ENCODE peak calls at places on chromosomes 6 and 20, in five cellular contexts. D is CD8-positive, alpha-beta T cell; Q is prostate gland; K is ascending aorta; R is psoas muscle. B is an unnamed sample.

GRCh38 chr6:41984623-41985022 is 43.0 kb upstream of the CCND3 start:
- DNase-seq in D (no peak), Q (no peak), K (no peak), R (no peak), B (no peak)

GRCh38 chr6:75896526-75896925 is 147.5 kb downstream of the MYO6 start:
- DNase-seq in D (no peak), Q (no peak), K (no peak), R (no peak), B (no peak)

GRCh38 chr6:148935705-148936306 is 189.0 kb downstream of the UST start:
- DNase-seq in D (no peak), Q (no peak), K (no peak), R (no peak), B (no peak)

GRCh38 chr6:127516676-127517273 is 2.4 kb downstream of the MTCL3 start:
- DNase-seq in D (no peak), Q (no peak), K (no peak), R (no peak), B (peak)

GRCh38 chr20:37670426-37670825 is 23.4 kb upstream of the CTNNBL1 start:
- DNase-seq in D (no peak), Q (no peak), K (no peak), R (peak), B (no peak)

GRCh38 chr6:136365781-136366354 is 76.2 kb upstream of the BCLAF1 start:
- DNase-seq in D (no peak), Q (peak), K (peak), R (peak), B (no peak)

GRCh38 chr6:166465671-166466087 is 82.9 kb upstream of the MPC1 start:
- DNase-seq in D (no peak), Q (no peak), K (no peak), R (peak), B (no peak)

GRCh38 chr6:29737707-29738630 is 14.7 kb downstream of the HLA-F start:
- DNase-seq in D (peak), Q (peak), K (no peak), R (peak), B (peak)

GRCh38 chr6:124036384-124036783 is 232.7 kb downstream of the NKAIN2 start:
- DNase-seq in D (no peak), Q (no peak), K (no peak), R (no peak), B (no peak)

GRCh38 chr20:57939499-57939898 is 229.7 kb upstream of the PMEPA1 start:
- DNase-seq in D (no peak), Q (no peak), K (no peak), R (no peak), B (no peak)

GRCh38 chr20:63846128-63846771 is 15.0 kb upstream of the ABHD16B start:
- DNase-seq in D (no peak), Q (no peak), K (no peak), R (peak), B (no peak)

GRCh38 chr6:42212442-42212841 is 5.2 kb downstream of the MRPS10 start:
- DNase-seq in D (no peak), Q (no peak), K (no peak), R (no peak), B (no peak)

GRCh38 chr6:149929422-149929821 is 6.5 kb upstream of the RAET1G start:
- DNase-seq in D (no peak), Q (no peak), K (no peak), R (no peak), B (no peak)

GRCh38 chr20:63151554-63152321 is 64.2 kb downstream of the YTHDF1 start:
- DNase-seq in D (no peak), Q (no peak), K (no peak), R (no peak), B (no peak)

GRCh38 chr20:50728981-50729874 is 2.2 kb upstream of the PARD6B start:
- DNase-seq in D (no peak), Q (peak), K (no peak), R (no peak), B (no peak)

DNA sequence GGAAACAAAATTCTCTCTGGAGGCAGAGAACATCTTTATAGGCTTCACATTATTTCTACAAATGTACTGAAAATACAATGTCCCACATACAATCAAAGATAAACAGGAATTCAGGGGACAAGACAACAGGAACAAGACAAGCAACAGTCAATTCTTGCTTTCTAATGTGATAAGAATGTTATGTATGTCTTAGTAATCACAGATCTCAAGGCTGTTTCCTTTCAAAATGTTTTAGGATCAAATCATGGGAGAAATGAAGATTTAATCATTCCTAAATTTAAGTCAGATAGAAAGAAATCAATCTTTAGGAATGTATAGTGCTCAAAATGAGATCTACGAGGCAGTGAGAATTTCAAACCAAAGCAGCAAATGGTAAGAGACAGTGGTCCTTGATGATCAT is 32.1 kb downstream of the NEDD9 start:
- DNase-seq in D (no peak), Q (no peak), K (no peak), R (no peak), B (no peak)
- H3K27ac ChIP-seq in D (no peak), Q (no peak), K (peak), R (no peak), B (no peak)

DNA sequence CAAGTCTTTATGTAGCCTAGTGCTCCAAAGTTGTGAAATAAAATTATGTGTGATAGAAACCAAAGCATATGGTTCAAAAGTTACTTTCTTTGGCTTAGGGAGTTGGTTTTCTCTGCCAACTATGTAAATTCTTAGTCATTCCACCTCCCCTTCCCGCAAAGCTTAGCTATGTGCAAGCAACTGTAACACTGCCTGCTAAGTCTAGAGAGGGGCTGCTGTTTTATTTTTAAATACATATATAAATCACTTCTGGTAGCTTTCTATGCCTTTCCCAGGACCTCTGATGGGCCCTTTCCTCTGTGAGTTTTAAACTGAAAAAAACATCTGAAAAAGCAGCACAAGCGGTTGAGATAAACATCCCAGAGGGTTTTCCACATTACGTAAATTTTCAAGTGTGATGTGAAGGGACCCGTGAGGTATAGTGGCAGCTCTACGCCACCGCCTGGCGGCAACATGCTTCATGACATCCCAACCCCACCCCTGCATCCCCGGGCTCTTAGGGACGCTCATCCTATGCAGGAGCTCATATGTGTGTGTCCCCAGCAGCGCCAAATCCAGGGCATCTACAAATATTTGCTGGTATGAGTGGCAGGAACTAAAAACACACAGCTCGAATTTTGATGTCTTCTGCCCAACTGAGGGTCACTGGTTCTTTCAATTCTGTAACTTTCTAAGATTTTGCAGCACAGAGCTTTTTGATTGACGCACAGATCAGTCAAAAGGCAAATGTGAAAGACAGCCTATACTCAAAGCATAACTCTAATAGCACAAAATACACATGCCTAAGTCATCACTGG is 12.8 kb downstream of the SAYSD1 start:
- DNase-seq in D (no peak), Q (no peak), K (no peak), R (no peak), B (no peak)
- TF ChIP-seq CTCF in D (no peak), Q (peak), K (no peak), R (peak), B (peak)

DNA sequence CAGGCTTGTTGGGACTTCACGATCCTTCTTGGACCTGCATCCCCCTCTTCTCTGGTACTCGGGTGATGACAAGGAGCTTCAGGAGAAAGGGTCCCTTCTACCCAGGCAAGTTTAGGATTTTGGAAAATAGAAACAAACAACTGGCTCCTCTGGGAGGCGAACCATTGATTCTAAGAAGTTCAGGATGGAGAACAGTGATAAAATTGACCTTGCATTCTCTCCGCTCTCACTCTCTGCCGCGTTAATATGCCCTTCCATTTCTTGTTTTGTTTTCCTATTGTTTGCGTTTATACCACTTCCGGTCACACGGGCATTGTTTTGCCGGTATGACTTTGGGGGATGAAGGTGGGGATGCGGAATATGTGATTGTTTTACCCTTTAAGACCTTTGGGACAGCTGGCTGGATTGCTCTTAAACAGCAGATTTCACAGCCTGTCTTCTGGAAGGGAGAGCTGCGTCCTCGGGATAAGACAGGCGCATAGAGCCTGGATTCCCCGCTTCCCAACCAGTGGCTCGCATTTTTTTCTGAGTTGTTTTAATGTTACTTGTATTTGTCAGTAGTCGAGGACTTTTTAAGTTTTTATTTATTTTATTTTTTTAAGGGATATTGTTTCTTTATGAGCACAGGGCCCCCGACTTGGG is 144.3 kb upstream of the ZNF184 start:
- DNase-seq in D (no peak), Q (no peak), K (no peak), R (no peak), B (no peak)
- H3K27ac ChIP-seq in D (no peak), Q (no peak), K (no peak), R (no peak), B (no peak)

DNA sequence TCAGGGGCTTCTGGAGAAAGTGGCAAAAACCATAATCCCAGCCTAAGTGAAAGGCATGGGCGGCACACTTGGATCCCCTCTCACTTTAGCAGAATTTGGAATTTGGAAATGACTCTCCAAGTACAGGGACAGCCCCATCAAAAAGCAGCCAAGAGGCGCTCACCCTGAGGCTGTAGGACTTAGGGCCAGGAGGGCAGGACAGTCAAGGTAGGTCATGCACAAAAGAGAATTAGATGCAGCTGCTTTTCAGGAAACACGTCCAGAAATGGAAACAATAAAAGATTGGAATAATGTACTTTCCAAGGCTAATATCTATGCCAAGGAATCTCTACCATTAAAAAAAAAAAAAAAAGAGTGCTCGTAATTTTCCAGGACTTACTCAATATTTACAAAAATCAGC is 20.0 kb downstream of the PREP start:
- DNase-seq in D (no peak), Q (no peak), K (no peak), R (no peak), B (no peak)
- TF ChIP-seq CTCF in D (no peak), Q (no peak), K (no peak), R (no peak), B (no peak)

B was measured in CD4-positive, alpha-beta T cell.